ENCODE peak calls at places on chromosomes 16 and 17, in six cellular contexts. Z is tibial nerve; P is endodermal cell; M is CD4-positive, alpha-beta memory T cell; I is adrenal gland; F is IMR-90. Q is an unnamed sample.

GRCh38 chr17:55770220-55770870 is 19.5 kb downstream of the PCTP start:
- DNase-seq in Z (no peak), P (no peak), M (no peak), I (no peak), F (peak; percentile 72), Q (peak; percentile 76)

GRCh38 chr17:8160741-8161221 is 2.0 kb downstream of the VAMP2 start:
- DNase-seq in Z (no peak), P (peak; percentile 35), M (no peak), I (no peak), F (no peak), Q (no peak)

GRCh38 chr17:57317016-57317415 is 60.7 kb downstream of the MSI2 start:
- DNase-seq in Z (no peak), P (peak; percentile 50), M (no peak), I (no peak), F (no peak), Q (no peak)

GRCh38 chr17:74981318-74981978 is 6.0 kb upstream of the CDR2L start:
- DNase-seq in Z (no peak), P (peak; percentile 71), M (no peak), I (no peak), F (no peak), Q (no peak)

GRCh38 chr17:39325528-39326240 is 75.7 kb downstream of the FBXL20 start:
- DNase-seq in Z (no peak), P (no peak), M (no peak), I (no peak), F (no peak), Q (no peak)

GRCh38 chr16:56367764-56368163 is 57.6 kb downstream of the AMFR start:
- DNase-seq in Z (no peak), P (no peak), M (no peak), I (no peak), F (no peak), Q (no peak)

GRCh38 chr17:38761612-38762011 is 9.1 kb downstream of the PSMB3 start:
- DNase-seq in Z (no peak), P (peak; percentile 94), M (no peak), I (no peak), F (peak; percentile 32), Q (peak; percentile 81)

GRCh38 chr17:58344047-58344790 is 7.8 kb downstream of the SUPT4H1 start:
- DNase-seq in Z (no peak), P (peak; percentile 53), M (peak; percentile 90), I (no peak), F (no peak), Q (no peak)

GRCh38 chr17:18262111-18262510 is 1.6 kb downstream of the MIEF2 start:
- DNase-seq in Z (no peak), P (no peak), M (no peak), I (no peak), F (no peak), Q (no peak)

GRCh38 chr17:48215583-48216139 is 108.1 kb downstream of the SNX11 start:
- DNase-seq in Z (no peak), P (peak; percentile 87), M (no peak), I (no peak), F (peak; percentile 28), Q (peak; percentile 82)

GRCh38 chr17:79923974-79924638 is 84.9 kb upstream of the CBX4 start:
- DNase-seq in Z (no peak), P (peak; percentile 99), M (no peak), I (no peak), F (peak; percentile 12), Q (peak; percentile 93)

GRCh38 chr16:64540449-64540848 is 581.4 kb downstream of the CDH11 start:
- DNase-seq in Z (no peak), P (no peak), M (no peak), I (no peak), F (no peak), Q (no peak)

GRCh38 chr17:72143245-72143644 is 22.4 kb downstream of the SOX9 start:
- DNase-seq in Z (no peak), P (no peak), M (no peak), I (no peak), F (no peak), Q (no peak)

GRCh38 chr17:61127960-61128359 is 271.7 kb upstream of the TBX2 start:
- DNase-seq in Z (no peak), P (no peak), M (no peak), I (no peak), F (peak; percentile 76), Q (no peak)

GRCh38 chr16:27112093-27112811 is 45.5 kb downstream of the C16orf82 start:
- DNase-seq in Z (no peak), P (no peak), M (no peak), I (no peak), F (no peak), Q (no peak)

GRCh38 chr16:78642621-78643285 is 543.3 kb downstream of the WWOX start:
- DNase-seq in Z (no peak), P (no peak), M (no peak), I (no peak), F (no peak), Q (no peak)

GRCh38 chr17:43873091-43873490 is 26.1 kb downstream of the CD300LG start:
- DNase-seq in Z (no peak), P (peak; percentile 47), M (no peak), I (no peak), F (no peak), Q (peak; percentile 56)

GRCh38 chr16:1645914-1646525 is 32.1 kb upstream of the JPT2 start:
- DNase-seq in Z (no peak), P (peak; percentile 88), M (no peak), I (no peak), F (peak; percentile 47), Q (no peak)

GRCh38 chr16:51756447-51757123 is 605.5 kb upstream of the SALL1 start:
- DNase-seq in Z (no peak), P (peak; percentile 40), M (no peak), I (no peak), F (no peak), Q (no peak)

GRCh38 chr17:12624221-12624620 is 41.5 kb upstream of the MYOCD start:
- DNase-seq in Z (no peak), P (no peak), M (no peak), I (no peak), F (peak; percentile 39), Q (no peak)

GRCh38 chr17:45428050-45428953 is 4.4 kb downstream of the ARHGAP27 start:
- DNase-seq in Z (peak; percentile 55), P (peak; percentile 98), M (peak; percentile 78), I (peak; percentile 73), F (peak; percentile 42), Q (peak; percentile 85)

GRCh38 chr16:4381072-4381934 is 9.7 kb downstream of the VASN start:
- DNase-seq in Z (no peak), P (no peak), M (no peak), I (no peak), F (no peak), Q (no peak)

GRCh38 chr16:14131774-14132695 is 60.9 kb downstream of the MRTFB start:
- DNase-seq in Z (no peak), P (no peak), M (no peak), I (no peak), F (peak; percentile 16), Q (no peak)

DNA sequence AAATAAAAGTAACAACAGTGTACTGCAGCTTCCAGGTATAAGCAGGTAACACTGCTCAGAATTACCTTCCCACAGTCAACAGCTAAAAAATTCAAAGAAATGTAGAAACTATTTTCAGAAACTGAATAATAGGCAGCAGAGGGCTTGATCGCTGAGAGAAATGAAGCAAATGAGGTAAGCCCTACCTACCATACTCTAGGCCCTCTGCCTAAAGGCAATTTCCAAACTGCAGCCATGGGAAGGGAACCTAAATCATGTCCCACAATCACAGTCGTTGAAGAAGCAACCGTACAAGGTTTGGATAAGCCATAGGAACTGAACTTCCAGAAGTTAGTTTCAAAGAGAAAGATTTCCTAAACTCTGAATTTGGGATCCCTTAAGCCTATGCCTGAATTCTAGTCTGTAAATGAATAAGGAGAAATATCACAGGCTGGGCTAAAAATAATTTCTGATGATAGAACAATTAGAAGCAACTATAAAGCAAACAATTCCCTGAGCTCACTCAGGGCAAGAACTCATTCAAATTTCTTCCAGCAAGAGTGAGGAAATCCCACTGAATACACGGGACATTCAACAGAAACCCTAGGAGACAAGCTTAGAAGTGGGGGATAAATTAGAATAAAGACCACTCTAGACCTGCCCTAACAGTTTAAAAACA is 24.5 kb downstream of the NCOR1 start:
- DNase-seq in Z (no peak), P (no peak), M (no peak), I (no peak), F (no peak), Q (no peak)
- H3K36me3 ChIP-seq in Z (no peaks in the 10 kb centered on the region), P (peaks cover 78% of the 10 kb centered on the region), M (peaks cover 24% of the 10 kb centered on the region), I (peaks cover 28% of the 10 kb centered on the region), F (peaks cover 22% of the 10 kb centered on the region), Q (no peaks in the 10 kb centered on the region)

GRCh38 chr17:68522266-68522665 is 10.0 kb downstream of the PRKAR1A start:
- DNase-seq in Z (no peak), P (no peak), M (no peak), I (no peak), F (no peak), Q (no peak)
- H3K36me3 ChIP-seq in Z (no peaks in the 10 kb centered on the region), P (peaks cover 94% of the 10 kb centered on the region), M (peaks cover 47% of the 10 kb centered on the region), I (peaks cover 74% of the 10 kb centered on the region), F (peaks cover 48% of the 10 kb centered on the region), Q (peaks cover 42% of the 10 kb centered on the region)

GRCh38 chr17:4235372-4236279 is 28.2 kb downstream of the ANKFY1 start:
- DNase-seq in Z (no peak), P (no peak), M (no peak), I (no peak), F (peak; percentile 43), Q (no peak)
- H3K36me3 ChIP-seq in Z (no peaks in the 10 kb centered on the region), P (peaks cover 88% of the 10 kb centered on the region), M (peaks cover 23% of the 10 kb centered on the region), I (peaks cover 48% of the 10 kb centered on the region), F (peaks cover 15% of the 10 kb centered on the region), Q (peaks cover 5% of the 10 kb centered on the region)

GRCh38 chr17:67730706-67731105 is 13.0 kb downstream of the NOL11 start:
- DNase-seq in Z (no peak), P (peak; percentile 13), M (no peak), I (no peak), F (no peak), Q (no peak)

GRCh38 chr17:67729903-67730302 is 12.2 kb downstream of the NOL11 start:
- DNase-seq in Z (no peak), P (peak; percentile 30), M (no peak), I (no peak), F (no peak), Q (no peak)

GRCh38 chr17:67737145-67737544 is 19.4 kb downstream of the NOL11 start:
- DNase-seq in Z (no peak), P (no peak), M (no peak), I (no peak), F (no peak), Q (no peak)

GRCh38 chr17:67733371-67733770 is 15.6 kb downstream of the NOL11 start:
- DNase-seq in Z (no peak), P (peak; percentile 10), M (no peak), I (no peak), F (no peak), Q (peak; percentile 65)
- H3K36me3 ChIP-seq in Z (peaks cover 10% of the 10 kb centered on the region), P (peaks cover 93% of the 10 kb centered on the region), M (peaks cover 53% of the 10 kb centered on the region), I (peaks cover 54% of the 10 kb centered on the region), F (peaks cover 42% of the 10 kb centered on the region), Q (peaks cover 46% of the 10 kb centered on the region)

Q was measured in GM23338.